ENCODE peak calls at places on chromosome 7, in seven cellular contexts. B, J, W, X, D, R and M are unnamed samples.
A peak's percentile ranks its signal among the peaks of the same experiment; 100 is the strongest.

GRCh38 chr7:53350241-53350640 is 314.8 kb downstream of the POM121L12 start:
- DNase-seq in B (peak; percentile 90), J (no peak), W (no peak), X (no peak), D (peak; percentile 38), R (peak; percentile 12), M (peak; percentile 70)

GRCh38 chr7:23654508-23654907 is 25.5 kb upstream of the FAM221A start:
- DNase-seq in B (peak; percentile 79), J (peak; percentile 43), W (no peak), X (peak; percentile 15), D (peak; percentile 26), R (peak; percentile 25), M (peak; percentile 26)

GRCh38 chr7:79414910-79415309 is 38.6 kb downstream of the MAGI2 start:
- DNase-seq in B (no peak), J (no peak), W (no peak), X (no peak), D (no peak), R (no peak), M (no peak)

GRCh38 chr7:112129655-112130323 is 76.4 kb downstream of the DOCK4 start:
- DNase-seq in B (no peak), J (no peak), W (no peak), X (peak; percentile 48), D (no peak), R (no peak), M (no peak)

GRCh38 chr7:41886257-41886905 is 183.5 kb upstream of the INHBA start:
- DNase-seq in B (no peak), J (no peak), W (no peak), X (no peak), D (no peak), R (no peak), M (no peak)

GRCh38 chr7:124120911-124121310 is 88.0 kb upstream of the TMEM229A start:
- DNase-seq in B (no peak), J (no peak), W (no peak), X (no peak), D (no peak), R (no peak), M (no peak)

GRCh38 chr7:140403878-140404564 is at the start of gene RAB19:
- DNase-seq in B (peak; percentile 78), J (peak; percentile 16), W (no peak), X (no peak), D (no peak), R (no peak), M (peak; percentile 48)

GRCh38 chr7:67896721-67897120 is 900.1 kb downstream of the TYW1 start:
- DNase-seq in B (no peak), J (no peak), W (no peak), X (no peak), D (no peak), R (no peak), M (no peak)

GRCh38 chr7:108197371-108198091 is 67.4 kb upstream of the LAMB4 start:
- DNase-seq in B (no peak), J (no peak), W (no peak), X (no peak), D (no peak), R (no peak), M (no peak)

GRCh38 chr7:66640802-66641525 is 12.3 kb downstream of the KCTD7 start:
- DNase-seq in B (no peak), J (no peak), W (no peak), X (peak; percentile 63), D (no peak), R (no peak), M (no peak)

GRCh38 chr7:111006691-111007090 is 84.2 kb upstream of the LRRN3 start:
- DNase-seq in B (no peak), J (no peak), W (no peak), X (no peak), D (no peak), R (no peak), M (no peak)

GRCh38 chr7:99504281-99504602 is 220 bp upstream of the ZKSCAN5 start:
- DNase-seq in B (peak; percentile 97), J (peak; percentile 93), W (no peak), X (peak; percentile 95), D (peak; percentile 96), R (peak; percentile 95), M (no peak)

GRCh38 chr7:127186686-127187085 is 66.1 kb downstream of the GRM8 start:
- DNase-seq in B (no peak), J (no peak), W (no peak), X (no peak), D (no peak), R (no peak), M (no peak)

GRCh38 chr7:68730871-68731403 is 867.3 kb upstream of the AUTS2 start:
- DNase-seq in B (no peak), J (no peak), W (no peak), X (peak; percentile 10), D (no peak), R (no peak), M (peak; percentile 35)

GRCh38 chr7:132703742-132704141 is 127.5 kb upstream of the PLXNA4 start:
- DNase-seq in B (no peak), J (no peak), W (no peak), X (no peak), D (no peak), R (peak; percentile 33), M (no peak)

GRCh38 chr7:63012633-63013183 is 985.9 kb upstream of the ZNF722 start:
- DNase-seq in B (no peak), J (no peak), W (no peak), X (no peak), D (no peak), R (no peak), M (no peak)

GRCh38 chr7:45446195-45446944 is 127.8 kb upstream of the ADCY1 start:
- DNase-seq in B (no peak), J (no peak), W (peak; percentile 7), X (no peak), D (no peak), R (no peak), M (no peak)

GRCh38 chr7:44918029-44918428 is 32.7 kb upstream of the PURB start:
- DNase-seq in B (no peak), J (no peak), W (no peak), X (no peak), D (no peak), R (no peak), M (no peak)

GRCh38 chr7:85023066-85023687 is 163.7 kb downstream of the SEMA3D start:
- DNase-seq in B (no peak), J (peak; percentile 34), W (no peak), X (peak; percentile 21), D (no peak), R (peak; percentile 43), M (peak; percentile 73)

GRCh38 chr7:26858229-26858568 is 6.2 kb downstream of the SKAP2 start:
- DNase-seq in B (no peak), J (no peak), W (no peak), X (no peak), D (no peak), R (peak; percentile 12), M (no peak)

GRCh38 chr7:7125993-7126392 is 56.4 kb upstream of the C1GALT1 start:
- DNase-seq in B (no peak), J (no peak), W (no peak), X (peak; percentile 82), D (no peak), R (no peak), M (no peak)

GRCh38 chr7:128911441-128912031 is 1.0 kb upstream of the KCP start:
- DNase-seq in B (peak; percentile 67), J (no peak), W (no peak), X (no peak), D (peak; percentile 45), R (no peak), M (peak; percentile 55)

GRCh38 chr7:73896454-73896853 is 35.5 kb downstream of the TMEM270 start:
- DNase-seq in B (no peak), J (no peak), W (no peak), X (no peak), D (no peak), R (no peak), M (no peak)

GRCh38 chr7:20329389-20330175 is 1.1 kb upstream of the ITGB8 start:
- DNase-seq in B (no peak), J (peak; percentile 83), W (peak; percentile 76), X (peak; percentile 60), D (peak; percentile 86), R (peak; percentile 37), M (peak; percentile 74)

GRCh38 chr7:20331231-20331880 is 656 bp downstream of the ITGB8 start:
- DNase-seq in B (no peak), J (no peak), W (no peak), X (no peak), D (peak; percentile 76), R (no peak), M (peak; percentile 36)

GRCh38 chr7:20330176-20330796 is 414 bp upstream of the ITGB8 start:
- DNase-seq in B (peak; percentile 80), J (no peak), W (no peak), X (peak; percentile 36), D (peak; percentile 73), R (peak; percentile 52), M (peak; percentile 84)

GRCh38 chr7:20330797-20331230 is at the start of gene ITGB8:
- DNase-seq in B (peak; percentile 81), J (no peak), W (no peak), X (no peak), D (peak; percentile 86), R (peak; percentile 12), M (peak; percentile 48)

DNA sequence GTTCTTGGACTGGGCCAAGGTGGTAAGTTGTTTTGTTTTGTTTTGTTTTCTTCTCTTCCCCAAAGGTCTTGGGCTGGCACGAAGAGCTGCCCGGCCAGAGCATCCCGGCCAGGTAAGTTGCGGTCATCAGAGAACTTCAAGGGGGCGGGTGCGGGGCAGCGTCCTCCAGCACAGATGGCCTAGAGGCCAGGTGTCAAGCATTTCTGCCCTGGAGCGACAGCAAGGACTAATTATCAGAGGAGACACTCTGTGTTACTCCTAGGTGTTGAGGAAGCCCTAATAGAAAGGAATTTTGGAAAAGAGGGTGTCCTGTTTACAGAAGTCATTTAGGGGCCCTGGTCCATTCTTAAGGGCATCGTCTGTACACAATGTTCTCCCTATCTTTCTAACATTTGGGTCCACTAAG is 1.2 kb downstream of the ITGB8 start:
- DNase-seq in B (no peak), J (no peak), W (no peak), X (no peak), D (no peak), R (no peak), M (no peak)
- TF ChIP-seq JUND in B (no peak), J (no peak), W (no peak), X (no peak), D (no peak), R (no peak), M (no peak)

DNA sequence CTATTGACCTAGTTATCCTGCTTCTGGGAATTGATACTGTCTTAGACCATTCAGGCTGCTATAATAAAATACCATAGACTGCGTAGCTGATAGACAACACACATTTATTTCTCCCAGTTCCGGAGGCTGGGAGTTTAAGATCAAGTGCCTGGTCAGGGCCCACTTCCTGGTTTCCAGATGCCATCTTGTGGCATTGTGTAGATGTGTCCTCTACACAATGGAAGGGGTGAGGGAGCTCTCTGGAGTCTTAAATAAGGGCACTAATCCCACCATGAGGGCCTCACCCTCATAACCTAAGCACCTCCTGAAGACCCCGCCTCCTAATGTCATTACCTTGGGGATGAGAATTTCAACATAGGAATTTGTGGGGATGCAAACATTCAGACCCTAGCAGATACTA is 62.4 kb downstream of the SLC35B4 start:
- DNase-seq in B (no peak), J (peak; percentile 10), W (no peak), X (no peak), D (no peak), R (no peak), M (peak; percentile 23)
- TF ChIP-seq JUND in B (no peak), J (no peak), W (no peak), X (no peak), D (no peak), R (no peak), M (no peak)

GRCh38 chr7:50710441-50711154 is 72.1 kb downstream of the GRB10 start:
- DNase-seq in B (no peak), J (no peak), W (no peak), X (no peak), D (no peak), R (no peak), M (no peak)
- TF ChIP-seq JUND in B (no peak), J (no peak), W (no peak), X (no peak), D (no peak), R (no peak), M (no peak)

GRCh38 chr7:33981686-33982424 is 76.5 kb downstream of the BMPER start:
- DNase-seq in B (no peak), J (no peak), W (no peak), X (no peak), D (no peak), R (no peak), M (no peak)
- TF ChIP-seq JUND in B (no peak), J (no peak), W (no peak), X (no peak), D (no peak), R (no peak), M (no peak)